ENCODE peak calls at places on chromosomes 12 and 14, in four cellular contexts. J is brain microvascular endothelial cell, O is upper lobe of right lung, P is stomach. R is an unnamed sample.

GRCh38 chr12:48349471-48349870 is 1.2 kb downstream of the ZNF641 start:
- DNase-seq in J (peak; percentile 9), O (no peak), P (no peak), R (peak; percentile 11)

GRCh38 chr14:47678157-47678556 is 2.8 kb upstream of the MDGA2 start:
- DNase-seq in J (no peak), O (no peak), P (no peak), R (no peak)

GRCh38 chr12:34291001-34291400 is 268.7 kb downstream of the ALG10 start:
- DNase-seq in J (no peak), O (peak; percentile 48), P (no peak), R (no peak)

GRCh38 chr12:107296681-107297086 is 203.3 kb upstream of the CRY1 start:
- DNase-seq in J (no peak), O (no peak), P (no peak), R (peak; percentile 50)

GRCh38 chr14:89283327-89284060 is 133.5 kb downstream of the FOXN3 start:
- DNase-seq in J (no peak), O (no peak), P (no peak), R (no peak)

GRCh38 chr12:24979971-24980730 is 31.2 kb upstream of the BCAT1 start:
- DNase-seq in J (peak; percentile 56), O (no peak), P (no peak), R (no peak)

GRCh38 chr12:6532051-6532926 is 2.0 kb upstream of the GAPDH start:
- DNase-seq in J (peak; percentile 99), O (no peak), P (peak; percentile 55), R (peak; percentile 98)

GRCh38 chr12:47754881-47755280 is 3.8 kb downstream of the RAPGEF3 start:
- DNase-seq in J (no peak), O (peak; percentile 88), P (peak; percentile 93), R (no peak)

GRCh38 chr12:111298583-111299436 is 70.1 kb downstream of the PHETA1 start:
- DNase-seq in J (peak; percentile 29), O (no peak), P (peak; percentile 34), R (peak; percentile 43)

GRCh38 chr14:88901991-88902390 is 77.5 kb downstream of the TTC8 start:
- DNase-seq in J (no peak), O (no peak), P (no peak), R (no peak)

GRCh38 chr14:24298892-24299254 is 707 bp downstream of the DHRS1 start:
- DNase-seq in J (peak; percentile 52), O (no peak), P (no peak), R (peak; percentile 54)

GRCh38 chr14:99608591-99608990 is 4.6 kb upstream of the CCDC85C start:
- DNase-seq in J (no peak), O (no peak), P (no peak), R (no peak)

GRCh38 chr12:105921872-105922669 is 216.7 kb downstream of the NUAK1 start:
- DNase-seq in J (peak; percentile 7), O (no peak), P (no peak), R (no peak)

GRCh38 chr14:61607570-61608244 is 87.6 kb upstream of the HIF1A start:
- DNase-seq in J (no peak), O (no peak), P (no peak), R (no peak)

GRCh38 chr14:70186826-70187483 is 1.8 kb downstream of the SLC8A3 start:
- DNase-seq in J (no peak), O (no peak), P (no peak), R (peak; percentile 2)

GRCh38 chr12:89770391-89770790 is 61.8 kb upstream of the ATP2B1 start:
- DNase-seq in J (no peak), O (no peak), P (no peak), R (peak; percentile 43)

GRCh38 chr12:48198619-48198973 is 4.5 kb downstream of the OR10AD1 start:
- DNase-seq in J (no peak), O (peak; percentile 80), P (peak; percentile 42), R (no peak)

GRCh38 chr12:54197037-54197909 is 8.5 kb upstream of the SMUG1 start:
- DNase-seq in J (no peak), O (no peak), P (no peak), R (no peak)

GRCh38 chr12:53078425-53079225 is 565 bp downstream of the SPRYD3 start:
- DNase-seq in J (no peak), O (no peak), P (peak; percentile 49), R (no peak)

GRCh38 chr14:95059126-95059525 is 98.2 kb downstream of the DICER1 start:
- DNase-seq in J (no peak), O (peak; percentile 2), P (no peak), R (no peak)

GRCh38 chr14:71209888-71210287 is 302.6 kb downstream of the PCNX1 start:
- DNase-seq in J (no peak), O (no peak), P (no peak), R (no peak)

GRCh38 chr12:13347241-13348043 is 150.9 kb downstream of the EMP1 start:
- DNase-seq in J (peak; percentile 70), O (no peak), P (no peak), R (peak; percentile 71)

GRCh38 chr14:21206753-21207684 is 51.2 kb upstream of the OR5AU1 start:
- DNase-seq in J (no peak), O (no peak), P (no peak), R (no peak)

GRCh38 chr12:54378791-54379400 is 5.6 kb downstream of the ZNF385A start:
- DNase-seq in J (no peak), O (peak; percentile 77), P (peak; percentile 70), R (no peak)

GRCh38 chr12:50017653-50018052 is 7.6 kb downstream of the RACGAP1 start:
- DNase-seq in J (no peak), O (no peak), P (no peak), R (no peak)

GRCh38 chr14:83384253-83384652 is 1850.6 kb upstream of the SEL1L start:
- DNase-seq in J (no peak), O (no peak), P (no peak), R (no peak)

GRCh38 chr14:105503296-105503640 is 12.2 kb downstream of the TEDC1 start:
- DNase-seq in J (no peak), O (peak; percentile 23), P (no peak), R (no peak)

GRCh38 chr12:113158439-113159203 is 9.1 kb downstream of the CFAP73 start:
- DNase-seq in J (no peak), O (no peak), P (no peak), R (no peak)

GRCh38 chr14:65421201-65421981 is 8.9 kb downstream of the FUT8 start:
- DNase-seq in J (peak; percentile 54), O (no peak), P (no peak), R (peak; percentile 62)

GRCh38 chr12:119990382-119990874 is 1.4 kb downstream of the BICDL1 start:
- DNase-seq in J (no peak), O (no peak), P (no peak), R (no peak)

GRCh38 chr12:6052940-6053329 is 71.5 kb downstream of the VWF start:
- DNase-seq in J (peak; percentile 40), O (no peak), P (no peak), R (peak; percentile 38)

GRCh38 chr12:113267621-113268020 is 46.4 kb downstream of the TPCN1 start:
- DNase-seq in J (no peak), O (no peak), P (no peak), R (no peak)

GRCh38 chr12:10221846-10222245 is 9.2 kb downstream of the GABARAPL1 start:
- DNase-seq in J (no peak), O (no peak), P (no peak), R (no peak)

GRCh38 chr12:25328082-25328712 is 77.5 kb upstream of the KRAS start:
- DNase-seq in J (no peak), O (no peak), P (no peak), R (peak; percentile 44)

GRCh38 chr14:52080817-52081755 is 12.2 kb upstream of the NID2 start:
- DNase-seq in J (peak; percentile 96), O (no peak), P (no peak), R (peak; percentile 88)

GRCh38 chr12:53989227-53990113 is 4.5 kb downstream of the HOXC10 start:
- DNase-seq in J (no peak), O (no peak), P (no peak), R (peak; percentile 38)

GRCh38 chr14:22811752-22812151 is 3.5 kb downstream of the SLC7A7 start:
- DNase-seq in J (no peak), O (peak; percentile 12), P (no peak), R (no peak)

GRCh38 chr14:22814373-22814772 is 862 bp downstream of the SLC7A7 start:
- DNase-seq in J (no peak), O (no peak), P (no peak), R (no peak)

GRCh38 chr14:22814945-22815713 is at the start of gene SLC7A7:
- DNase-seq in J (no peak), O (peak; percentile 44), P (no peak), R (no peak)

GRCh38 chr14:22813145-22813544 is 2.1 kb downstream of the SLC7A7 start:
- DNase-seq in J (no peak), O (no peak), P (no peak), R (no peak)

GRCh38 chr14:22812744-22813143 is 2.5 kb downstream of the SLC7A7 start:
- DNase-seq in J (no peak), O (peak; percentile 58), P (no peak), R (no peak)
- H3K4me3 ChIP-seq in J (no peak overlapping the region), O (peak overlapping the region; percentile 21), P (no peak overlapping the region), R (no peak overlapping the region)

DNA sequence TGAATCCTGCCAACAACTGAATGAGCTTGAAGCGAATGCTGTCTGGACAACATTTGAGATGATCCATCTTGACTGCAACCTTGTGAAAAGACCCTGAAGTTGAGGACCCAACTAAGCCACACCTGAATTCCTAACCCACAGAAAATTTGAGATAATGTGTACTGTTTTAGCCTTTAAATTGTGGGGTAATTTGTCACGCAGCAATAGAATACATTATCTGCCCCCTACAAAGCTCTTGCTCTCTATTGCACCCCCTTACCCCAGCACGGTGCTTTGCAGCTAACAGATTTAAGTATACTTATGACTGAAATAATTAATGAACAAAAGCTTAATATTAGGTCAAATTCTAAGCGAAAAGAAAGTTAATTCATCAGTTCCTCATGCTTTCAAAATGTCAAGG is 1.6 kb downstream of the POLE2 start:
- DNase-seq in J (no peak), O (no peak), P (no peak), R (no peak)
- TF ChIP-seq CTCF in J (no peak), O (no peak), P (no peak), R (no peak)

GRCh38 chr12:69045430-69045829 is 112.5 kb upstream of the CPM start:
- DNase-seq in J (no peak), O (no peak), P (no peak), R (no peak)
- H3K4me3 ChIP-seq in J (no peak overlapping the region), O (no peak overlapping the region), P (no peak overlapping the region), R (no peak overlapping the region)

DNA sequence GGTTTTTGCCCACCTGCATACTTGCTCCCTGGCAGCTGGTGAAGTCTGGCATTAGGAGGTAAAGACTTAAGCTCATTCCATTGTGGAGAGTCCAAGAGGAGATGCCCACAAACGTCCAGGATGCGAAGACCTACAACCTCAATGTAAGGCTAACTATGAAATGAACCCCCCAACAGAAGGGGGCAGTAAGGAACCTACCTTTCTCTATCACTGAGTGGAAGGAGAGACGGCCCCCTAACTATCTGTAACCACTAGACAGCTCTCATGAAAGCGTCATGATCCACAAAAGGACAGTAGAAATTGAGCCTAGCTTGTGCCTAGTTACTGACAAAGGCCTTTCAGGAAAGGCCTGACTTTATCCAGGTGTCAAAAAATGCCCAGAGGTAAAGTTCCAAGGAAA is 55.3 kb downstream of the ZFYVE21 start:
- DNase-seq in J (no peak), O (no peak), P (no peak), R (no peak)
- TF ChIP-seq CTCF in J (no peak), O (no peak), P (no peak), R (no peak)